ENCODE peak calls at places on chromosome 22, in eight cellular contexts. L is NCI-H1092 treated with DMSO at 0.1 percent for 48 hours; K is activated CD4-positive, alpha-beta memory T cell treated with anti-CD3 and anti-CD28 coated beads, Interleukin-2, amount 10 ng/mL, durations not matched to agents 7 days and 5 days; P is activated T-cell treated with anti-CD3 and anti-CD28 coated beads, Interleukin-2, amount 50 U/mL, for 72 hours; A is bronchial epithelial cell; I is AG04450; G is cardiac fibroblast; T is A549. U is an unnamed sample.

GRCh38 chr22:17638432-17639237 is at the start of gene BCL2L13:
- DNase-seq in G (peak; percentile 88), K (peak; percentile 93), L (peak; percentile 89), P (peak; percentile 93), A (peak; percentile 76), I (peak; percentile 70), T (peak; percentile 91), U (peak; percentile 85)

GRCh38 chr22:39251762-39252460 is 7.1 kb upstream of the PDGFB start:
- DNase-seq in K (no peak), G (no peak), T (peak; percentile 66), A (peak; percentile 71), I (no peak), P (no peak), L (no peak), U (peak; percentile 41)

GRCh38 chr22:36301384-36301828 is 48.5 kb downstream of the APOL1 start:
- DNase-seq in P (peak; percentile 83), T (peak; percentile 70), L (peak; percentile 50), I (peak; percentile 33), G (peak; percentile 67), K (peak; percentile 84), A (peak; percentile 59), U (peak; percentile 67)

GRCh38 chr22:37300551-37301017 is 18.3 kb downstream of the CYTH4 start:
- DNase-seq in G (no peak), I (no peak), A (no peak), L (no peak), K (peak; percentile 68), T (no peak), P (peak; percentile 45), U (no peak)

GRCh38 chr22:37326726-37327125 is 44.4 kb downstream of the CYTH4 start:
- DNase-seq in I (no peak), K (no peak), G (no peak), L (no peak), T (no peak), A (peak; percentile 54), P (no peak), U (no peak)

GRCh38 chr22:28736296-28737155 is 5.1 kb downstream of the CHEK2 start:
- DNase-seq in I (no peak), K (no peak), P (no peak), G (no peak), L (no peak), T (no peak), A (no peak), U (no peak)

GRCh38 chr22:50399751-50400331 is 56.7 kb downstream of the PPP6R2 start:
- DNase-seq in A (peak; percentile 10), I (no peak), P (peak; percentile 41), K (peak; percentile 32), G (peak; percentile 22), T (peak; percentile 49), L (no peak), U (peak; percentile 45)

GRCh38 chr22:28627791-28628190 is 51.8 kb downstream of the TTC28 start:
- DNase-seq in I (no peak), L (no peak), K (no peak), A (no peak), T (no peak), G (peak; percentile 12), P (no peak), U (no peak)

GRCh38 chr22:45971389-45972028 is 5.5 kb downstream of the WNT7B start:
- DNase-seq in I (no peak), L (no peak), K (no peak), T (no peak), P (no peak), A (no peak), G (no peak), U (no peak)